ENCODE peak calls at places on chromosomes 16 and 17, in six cellular contexts. M, F, V, N, R and D are unnamed samples.

GRCh38 chr17:74268554-74268953 is 5.5 kb upstream of the DNAI2 start:
- DNase-seq in M (no peak), N (no peak), R (no peak), V (no peak), F (no peak), D (no peak)

GRCh38 chr16:69039333-69039941 is 66.0 kb upstream of the HAS3 start:
- DNase-seq in N (no peak), V (no peak), R (no peak), M (no peak), F (no peak), D (no peak)

GRCh38 chr16:72988568-72988967 is 59.4 kb downstream of the ZFHX3 start:
- DNase-seq in R (no peak), V (no peak), M (no peak), N (no peak), F (no peak), D (no peak)

GRCh38 chr16:1713331-1713730 is 7.3 kb downstream of the MAPK8IP3 start:
- DNase-seq in M (no peak), R (no peak), V (no peak), N (no peak), F (no peak), D (no peak)

GRCh38 chr17:79071161-79071560 is 3.5 kb upstream of the ENGASE start:
- DNase-seq in R (no peak), V (no peak), M (no peak), N (no peak), F (no peak), D (no peak)

GRCh38 chr16:77514500-77515225 is 79.8 kb upstream of the ADAMTS18 start:
- DNase-seq in N (no peak), V (no peak), F (no peak), M (no peak), R (no peak), D (no peak)

GRCh38 chr16:81625544-81626152 is 153.4 kb upstream of the PLCG2 start:
- DNase-seq in F (no peak), V (no peak), R (peak; percentile 65), N (no peak), M (no peak), D (no peak)

GRCh38 chr16:19601083-19601976 is 45.8 kb downstream of the VPS35L start:
- DNase-seq in R (no peak), N (no peak), M (peak; percentile 45), V (peak; percentile 75), F (peak; percentile 21), D (no peak)

GRCh38 chr16:12559714-12560113 is 244.0 kb downstream of the CPPED1 start:
- DNase-seq in N (no peak), F (no peak), V (no peak), R (no peak), M (no peak), D (no peak)

GRCh38 chr16:50756466-50756865 is 14.6 kb downstream of the CYLD start:
- DNase-seq in R (no peak), M (no peak), F (no peak), V (no peak), N (no peak), D (no peak)